ENCODE peak calls at places on chromosomes 16 and 17, in nine cellular contexts. X, V, K, I, C, T, Y, Z and J are unnamed samples.

GRCh38 chr17:30964878-30965277 is 6.0 kb upstream of the RNF135 start:
- DNase-seq in X (no peak), V (no peak), K (no peak), I (peak; percentile 62), C (no peak), T (no peak), Y (no peak), Z (peak; percentile 56), J (no peak)

GRCh38 chr17:69511244-69511643 is 96.7 kb downstream of the MAP2K6 start:
- DNase-seq in X (no peak), V (no peak), K (no peak), I (no peak), C (no peak), T (no peak), Y (no peak), Z (no peak), J (no peak)

GRCh38 chr17:82424001-82424862 is 5.8 kb upstream of the OGFOD3 start:
- DNase-seq in X (peak; percentile 59), V (peak; percentile 84), K (peak; percentile 55), I (peak; percentile 66), C (no peak), T (peak; percentile 60), Y (peak; percentile 31), Z (peak; percentile 52), J (no peak)

GRCh38 chr17:81427446-81428120 is 32.3 kb downstream of the BAHCC1 start:
- DNase-seq in X (no peak), V (no peak), K (no peak), I (no peak), C (no peak), T (no peak), Y (no peak), Z (no peak), J (no peak)

GRCh38 chr16:80896778-80897177 is 92.4 kb upstream of the CDYL2 start:
- DNase-seq in X (no peak), V (no peak), K (no peak), I (no peak), C (no peak), T (no peak), Y (no peak), Z (no peak), J (no peak)

GRCh38 chr16:68406458-68407041 is 41.8 kb downstream of the SMPD3 start:
- DNase-seq in X (peak; percentile 74), V (no peak), K (peak; percentile 26), I (peak; percentile 76), C (no peak), T (no peak), Y (no peak), Z (peak; percentile 73), J (no peak)

GRCh38 chr16:51328708-51329107 is 177.6 kb upstream of the SALL1 start:
- DNase-seq in X (no peak), V (no peak), K (no peak), I (no peak), C (no peak), T (no peak), Y (no peak), Z (no peak), J (no peak)

GRCh38 chr17:80981929-80982425 is 9.7 kb upstream of the CHMP6 start:
- DNase-seq in X (no peak), V (no peak), K (no peak), I (no peak), C (no peak), T (no peak), Y (no peak), Z (no peak), J (no peak)

GRCh38 chr17:49565948-49566491 is 9.7 kb upstream of the NXPH3 start:
- DNase-seq in X (no peak), V (peak; percentile 38), K (no peak), I (no peak), C (peak; percentile 77), T (peak; percentile 74), Y (peak; percentile 38), Z (no peak), J (no peak)

GRCh38 chr16:56776562-56776961 is 46.6 kb downstream of the NUP93 start:
- DNase-seq in X (peak; percentile 31), V (no peak), K (no peak), I (peak; percentile 63), C (no peak), T (peak; percentile 81), Y (no peak), Z (peak; percentile 4), J (no peak)

GRCh38 chr17:38464251-38464722 is 36.0 kb downstream of the ARHGAP23 start:
- DNase-seq in X (peak; percentile 52), V (no peak), K (peak; percentile 1), I (peak; percentile 80), C (peak; percentile 73), T (no peak), Y (no peak), Z (no peak), J (no peak)

GRCh38 chr17:71821512-71821911 is 299.3 kb upstream of the SOX9 start:
- DNase-seq in X (no peak), V (no peak), K (no peak), I (no peak), C (no peak), T (no peak), Y (no peak), Z (no peak), J (no peak)

GRCh38 chr16:19245326-19245925 is 40.1 kb upstream of the CLEC19A start:
- DNase-seq in X (no peak), V (no peak), K (no peak), I (no peak), C (no peak), T (no peak), Y (no peak), Z (no peak), J (no peak)

GRCh38 chr17:80783461-80783860 is 208.2 kb upstream of the CHMP6 start:
- DNase-seq in X (no peak), V (no peak), K (no peak), I (peak; percentile 74), C (no peak), T (no peak), Y (no peak), Z (no peak), J (no peak)

GRCh38 chr16:75121949-75122568 is 5.5 kb upstream of the LDHD start:
- DNase-seq in X (no peak), V (no peak), K (no peak), I (no peak), C (no peak), T (no peak), Y (no peak), Z (no peak), J (no peak)

GRCh38 chr16:48188449-48189102 is 32.8 kb upstream of the ABCC12 start:
- DNase-seq in X (no peak), V (peak; percentile 89), K (no peak), I (no peak), C (no peak), T (peak; percentile 10), Y (no peak), Z (no peak), J (no peak)

GRCh38 chr17:63698886-63699637 is 863 bp downstream of the LIMD2 start:
- DNase-seq in X (peak; percentile 47), V (peak; percentile 97), K (no peak), I (peak; percentile 50), C (peak; percentile 55), T (peak; percentile 69), Y (no peak), Z (peak; percentile 35), J (peak; percentile 29)

GRCh38 chr17:5555254-5555653 is 29.1 kb downstream of the NLRP1 start:
- DNase-seq in X (peak; percentile 71), V (no peak), K (peak; percentile 5), I (peak; percentile 88), C (no peak), T (peak; percentile 51), Y (no peak), Z (peak; percentile 79), J (no peak)

GRCh38 chr17:28710948-28711722 is 553 bp downstream of the PROCA1 start:
- DNase-seq in X (peak; percentile 96), V (peak; percentile 87), K (peak; percentile 85), I (peak; percentile 94), C (peak; percentile 86), T (peak; percentile 95), Y (peak; percentile 95), Z (peak; percentile 95), J (peak; percentile 96)

GRCh38 chr17:62705781-62706597 is 78.5 kb downstream of the MRC2 start:
- DNase-seq in X (no peak), V (no peak), K (no peak), I (no peak), C (peak; percentile 49), T (peak; percentile 56), Y (no peak), Z (peak; percentile 51), J (no peak)